ENCODE peak calls at places on chromosomes 6 and 20, in six cellular contexts. One of them, this sample, is unnamed.

GRCh38 chr6:7216941-7217621 is 95.9 kb downstream of the SSR1 start:
- DNase-seq in tibial artery: no peak
- DNase-seq in brain microvascular endothelial cell: no peak
- DNase-seq in HCT116: no peak
- DNase-seq in OCI-LY7: no peak
- DNase-seq in HepG2: no peak
- DNase-seq in this sample: no peak

GRCh38 chr6:37160922-37161778 is 8.8 kb upstream of the PIM1 start:
- DNase-seq in tibial artery: no peak
- DNase-seq in brain microvascular endothelial cell: peak; percentile 60
- DNase-seq in HCT116: no peak
- DNase-seq in OCI-LY7: peak; percentile 67
- DNase-seq in HepG2: no peak
- DNase-seq in this sample: no peak

GRCh38 chr6:90039911-90040310 is 145.6 kb downstream of the GJA10 start:
- DNase-seq in tibial artery: no peak
- DNase-seq in brain microvascular endothelial cell: no peak
- DNase-seq in HCT116: no peak
- DNase-seq in OCI-LY7: no peak
- DNase-seq in HepG2: no peak
- DNase-seq in this sample: no peak

GRCh38 chr6:36235309-36235708 is 34.6 kb upstream of the PNPLA1 start:
- DNase-seq in tibial artery: no peak
- DNase-seq in brain microvascular endothelial cell: no peak
- DNase-seq in HCT116: no peak
- DNase-seq in OCI-LY7: no peak
- DNase-seq in HepG2: no peak
- DNase-seq in this sample: no peak

GRCh38 chr6:159979136-159979874 is 10.4 kb downstream of the IGF2R start:
- DNase-seq in tibial artery: no peak
- DNase-seq in brain microvascular endothelial cell: peak; percentile 48
- DNase-seq in HCT116: no peak
- DNase-seq in OCI-LY7: peak; percentile 80
- DNase-seq in HepG2: peak; percentile 82
- DNase-seq in this sample: no peak

GRCh38 chr6:139308936-139309603 is 17.3 kb upstream of the TXLNB start:
- DNase-seq in tibial artery: no peak
- DNase-seq in brain microvascular endothelial cell: peak; percentile 71
- DNase-seq in HCT116: no peak
- DNase-seq in OCI-LY7: no peak
- DNase-seq in HepG2: peak; percentile 72
- DNase-seq in this sample: no peak

GRCh38 chr6:105452376-105452775 is 49.5 kb upstream of the PREP start:
- DNase-seq in tibial artery: no peak
- DNase-seq in brain microvascular endothelial cell: no peak
- DNase-seq in HCT116: no peak
- DNase-seq in OCI-LY7: peak; percentile 5
- DNase-seq in HepG2: no peak
- DNase-seq in this sample: no peak

GRCh38 chr6:16635810-16636602 is 125.3 kb downstream of the ATXN1 start:
- DNase-seq in tibial artery: no peak
- DNase-seq in brain microvascular endothelial cell: peak; percentile 77
- DNase-seq in HCT116: peak; percentile 8
- DNase-seq in OCI-LY7: no peak
- DNase-seq in HepG2: peak; percentile 33
- DNase-seq in this sample: peak; percentile 58

GRCh38 chr20:58202039-58202438 is 26.4 kb downstream of the ANKRD60 start:
- DNase-seq in tibial artery: no peak
- DNase-seq in brain microvascular endothelial cell: no peak
- DNase-seq in HCT116: no peak
- DNase-seq in OCI-LY7: no peak
- DNase-seq in HepG2: no peak
- DNase-seq in this sample: no peak

GRCh38 chr6:132147530-132148011 is 196.4 kb upstream of the CCN2 start:
- DNase-seq in tibial artery: no peak
- DNase-seq in brain microvascular endothelial cell: peak; percentile 84
- DNase-seq in HCT116: no peak
- DNase-seq in OCI-LY7: no peak
- DNase-seq in HepG2: no peak
- DNase-seq in this sample: no peak

GRCh38 chr6:106973018-106973840 is 1.3 kb downstream of the CD24 start:
- DNase-seq in tibial artery: no peak
- DNase-seq in brain microvascular endothelial cell: no peak
- DNase-seq in HCT116: no peak
- DNase-seq in OCI-LY7: peak; percentile 63
- DNase-seq in HepG2: no peak
- DNase-seq in this sample: no peak

GRCh38 chr6:18451756-18452155 is 64.6 kb downstream of the RNF144B start:
- DNase-seq in tibial artery: no peak
- DNase-seq in brain microvascular endothelial cell: no peak
- DNase-seq in HCT116: no peak
- DNase-seq in OCI-LY7: no peak
- DNase-seq in HepG2: no peak
- DNase-seq in this sample: no peak

GRCh38 chr6:33620584-33621395 is at the start of gene ITPR3:
- DNase-seq in tibial artery: peak; percentile 72
- DNase-seq in brain microvascular endothelial cell: no peak
- DNase-seq in HCT116: peak; percentile 37
- DNase-seq in OCI-LY7: peak; percentile 93
- DNase-seq in HepG2: no peak
- DNase-seq in this sample: no peak

GRCh38 chr6:134323698-134324097 is 5.8 kb upstream of the SGK1 start:
- DNase-seq in tibial artery: no peak
- DNase-seq in brain microvascular endothelial cell: no peak
- DNase-seq in HCT116: no peak
- DNase-seq in OCI-LY7: no peak
- DNase-seq in HepG2: no peak
- DNase-seq in this sample: no peak

GRCh38 chr6:144151010-144151727 is 852 bp downstream of the STX11 start:
- DNase-seq in tibial artery: no peak
- DNase-seq in brain microvascular endothelial cell: no peak
- DNase-seq in HCT116: no peak
- DNase-seq in OCI-LY7: peak; percentile 5
- DNase-seq in HepG2: no peak
- DNase-seq in this sample: no peak

GRCh38 chr6:3713266-3713665 is 38.2 kb downstream of the PXDC1 start:
- DNase-seq in tibial artery: no peak
- DNase-seq in brain microvascular endothelial cell: no peak
- DNase-seq in HCT116: no peak
- DNase-seq in OCI-LY7: no peak
- DNase-seq in HepG2: no peak
- DNase-seq in this sample: no peak

GRCh38 chr6:43308101-43308989 is at the start of gene CRIP3:
- DNase-seq in tibial artery: no peak
- DNase-seq in brain microvascular endothelial cell: peak; percentile 4
- DNase-seq in HCT116: no peak
- DNase-seq in OCI-LY7: peak; percentile 56
- DNase-seq in HepG2: no peak
- DNase-seq in this sample: no peak

GRCh38 chr6:43578748-43579147 is 2.8 kb downstream of the POLH start:
- DNase-seq in tibial artery: no peak
- DNase-seq in brain microvascular endothelial cell: no peak
- DNase-seq in HCT116: no peak
- DNase-seq in OCI-LY7: no peak
- DNase-seq in HepG2: no peak
- DNase-seq in this sample: no peak

GRCh38 chr20:60695223-60695622 is 556.8 kb upstream of the CDH4 start:
- DNase-seq in tibial artery: no peak
- DNase-seq in brain microvascular endothelial cell: peak; percentile 43
- DNase-seq in HCT116: no peak
- DNase-seq in OCI-LY7: no peak
- DNase-seq in HepG2: no peak
- DNase-seq in this sample: peak; percentile 37

GRCh38 chr6:16657768-16658167 is 103.5 kb downstream of the ATXN1 start:
- DNase-seq in tibial artery: no peak
- DNase-seq in brain microvascular endothelial cell: no peak
- DNase-seq in HCT116: no peak
- DNase-seq in OCI-LY7: no peak
- DNase-seq in HepG2: no peak
- DNase-seq in this sample: no peak

GRCh38 chr20:56629464-56630085 is 469 bp downstream of the TFAP2C start:
- DNase-seq in tibial artery: no peak
- DNase-seq in brain microvascular endothelial cell: no peak
- DNase-seq in HCT116: no peak
- DNase-seq in OCI-LY7: no peak
- DNase-seq in HepG2: no peak
- DNase-seq in this sample: no peak

GRCh38 chr20:61047515-61047914 is 204.5 kb upstream of the CDH4 start:
- DNase-seq in tibial artery: peak; percentile 53
- DNase-seq in brain microvascular endothelial cell: no peak
- DNase-seq in HCT116: no peak
- DNase-seq in OCI-LY7: no peak
- DNase-seq in HepG2: no peak
- DNase-seq in this sample: no peak

GRCh38 chr6:79913369-79913768 is 34.0 kb downstream of the ELOVL4 start:
- DNase-seq in tibial artery: no peak
- DNase-seq in brain microvascular endothelial cell: no peak
- DNase-seq in HCT116: no peak
- DNase-seq in OCI-LY7: no peak
- DNase-seq in HepG2: no peak
- DNase-seq in this sample: no peak

GRCh38 chr20:48933017-48933766 is 11.7 kb downstream of the ARFGEF2 start:
- DNase-seq in tibial artery: no peak
- DNase-seq in brain microvascular endothelial cell: no peak
- DNase-seq in HCT116: no peak
- DNase-seq in OCI-LY7: no peak
- DNase-seq in HepG2: no peak
- DNase-seq in this sample: no peak

GRCh38 chr6:51292659-51293058 is 474.0 kb downstream of the TFAP2B start:
- DNase-seq in tibial artery: no peak
- DNase-seq in brain microvascular endothelial cell: peak; percentile 43
- DNase-seq in HCT116: no peak
- DNase-seq in OCI-LY7: no peak
- DNase-seq in HepG2: no peak
- DNase-seq in this sample: no peak

DNA sequence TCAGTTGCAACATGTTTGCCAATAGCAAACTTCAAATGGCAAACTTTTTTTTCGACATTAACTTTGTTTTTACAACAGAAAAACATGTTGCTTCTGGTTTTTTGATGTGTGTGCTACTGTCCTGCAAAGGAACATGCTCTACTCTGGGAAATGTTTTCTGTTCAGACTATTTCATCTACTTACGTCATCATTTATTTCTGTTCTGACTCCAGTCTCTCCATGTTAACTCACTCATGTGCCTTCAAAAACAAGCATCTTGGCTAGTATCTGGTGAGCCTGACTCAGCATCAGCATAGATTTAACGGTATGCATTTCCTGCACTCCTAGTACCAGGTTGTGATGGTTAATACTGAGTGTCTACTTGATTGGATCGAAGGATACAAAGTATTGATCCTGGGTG is 36.1 kb upstream of the MAP7 start:
- DNase-seq in tibial artery: no peak
- DNase-seq in brain microvascular endothelial cell: peak; percentile 91
- DNase-seq in HCT116: no peak
- DNase-seq in OCI-LY7: no peak
- DNase-seq in HepG2: no peak
- DNase-seq in this sample: no peak
- H3K27ac ChIP-seq in tibial artery: peak overlapping the region; percentile 80
- H3K27ac ChIP-seq in brain microvascular endothelial cell: peak overlapping the region; percentile 88
- H3K27ac ChIP-seq in HCT116: no peak overlapping the region
- H3K27ac ChIP-seq in OCI-LY7: no peak overlapping the region
- H3K27ac ChIP-seq in HepG2: no peak overlapping the region
- H3K27ac ChIP-seq in this sample: peak overlapping the region; percentile 33

GRCh38 chr6:157880534-157880933 is 57.5 kb downstream of the SNX9 start:
- DNase-seq in tibial artery: no peak
- DNase-seq in brain microvascular endothelial cell: no peak
- DNase-seq in HCT116: no peak
- DNase-seq in OCI-LY7: no peak
- DNase-seq in HepG2: no peak
- DNase-seq in this sample: no peak
- H3K27ac ChIP-seq in tibial artery: no peak overlapping the region
- H3K27ac ChIP-seq in brain microvascular endothelial cell: no peak overlapping the region
- H3K27ac ChIP-seq in HCT116: no peak overlapping the region
- H3K27ac ChIP-seq in OCI-LY7: no peak overlapping the region
- H3K27ac ChIP-seq in HepG2: no peak overlapping the region
- H3K27ac ChIP-seq in this sample: peak overlapping the region; percentile 49

GRCh38 chr6:116512155-116512559 is 718 bp downstream of the CALHM5 start:
- DNase-seq in tibial artery: no peak
- DNase-seq in brain microvascular endothelial cell: peak; percentile 21
- DNase-seq in HCT116: no peak
- DNase-seq in OCI-LY7: no peak
- DNase-seq in HepG2: no peak
- DNase-seq in this sample: no peak

GRCh38 chr6:116511424-116512131 is at the start of gene CALHM5:
- DNase-seq in tibial artery: peak; percentile 74
- DNase-seq in brain microvascular endothelial cell: peak; percentile 93
- DNase-seq in HCT116: peak; percentile 58
- DNase-seq in OCI-LY7: no peak
- DNase-seq in HepG2: no peak
- DNase-seq in this sample: peak; percentile 39

GRCh38 chr6:116513224-116513875 is 1.9 kb downstream of the CALHM5 start:
- DNase-seq in tibial artery: no peak
- DNase-seq in brain microvascular endothelial cell: no peak
- DNase-seq in HCT116: no peak
- DNase-seq in OCI-LY7: no peak
- DNase-seq in HepG2: no peak
- DNase-seq in this sample: peak; percentile 49

GRCh38 chr6:116514103-116514502 is 2.7 kb downstream of the CALHM5 start:
- DNase-seq in tibial artery: no peak
- DNase-seq in brain microvascular endothelial cell: no peak
- DNase-seq in HCT116: no peak
- DNase-seq in OCI-LY7: no peak
- DNase-seq in HepG2: no peak
- DNase-seq in this sample: no peak

GRCh38 chr6:116512709-116513108 is 1.3 kb downstream of the CALHM5 start:
- DNase-seq in tibial artery: no peak
- DNase-seq in brain microvascular endothelial cell: no peak
- DNase-seq in HCT116: no peak
- DNase-seq in OCI-LY7: no peak
- DNase-seq in HepG2: no peak
- DNase-seq in this sample: no peak
- H3K27ac ChIP-seq in tibial artery: peak overlapping the region; percentile 83
- H3K27ac ChIP-seq in brain microvascular endothelial cell: peak overlapping the region; percentile 96
- H3K27ac ChIP-seq in HCT116: no peak overlapping the region
- H3K27ac ChIP-seq in OCI-LY7: no peak overlapping the region
- H3K27ac ChIP-seq in HepG2: no peak overlapping the region
- H3K27ac ChIP-seq in this sample: peak overlapping the region; percentile 21

GRCh38 chr6:163352011-163352685 is 62.4 kb upstream of the QKI start:
- DNase-seq in tibial artery: no peak
- DNase-seq in brain microvascular endothelial cell: no peak
- DNase-seq in HCT116: no peak
- DNase-seq in OCI-LY7: no peak
- DNase-seq in HepG2: no peak
- DNase-seq in this sample: no peak

GRCh38 chr6:163355471-163355991 is 59.0 kb upstream of the QKI start:
- DNase-seq in tibial artery: peak; percentile 81
- DNase-seq in brain microvascular endothelial cell: peak; percentile 82
- DNase-seq in HCT116: no peak
- DNase-seq in OCI-LY7: no peak
- DNase-seq in HepG2: peak; percentile 15
- DNase-seq in this sample: no peak

GRCh38 chr6:163352966-163353365 is 61.6 kb upstream of the QKI start:
- DNase-seq in tibial artery: no peak
- DNase-seq in brain microvascular endothelial cell: no peak
- DNase-seq in HCT116: no peak
- DNase-seq in OCI-LY7: no peak
- DNase-seq in HepG2: no peak
- DNase-seq in this sample: no peak

GRCh38 chr6:163354779-163355431 is 59.6 kb upstream of the QKI start:
- DNase-seq in tibial artery: no peak
- DNase-seq in brain microvascular endothelial cell: peak; percentile 34
- DNase-seq in HCT116: no peak
- DNase-seq in OCI-LY7: no peak
- DNase-seq in HepG2: no peak
- DNase-seq in this sample: no peak

GRCh38 chr6:163354085-163354484 is 60.4 kb upstream of the QKI start:
- DNase-seq in tibial artery: no peak
- DNase-seq in brain microvascular endothelial cell: peak; percentile 67
- DNase-seq in HCT116: no peak
- DNase-seq in OCI-LY7: no peak
- DNase-seq in HepG2: no peak
- DNase-seq in this sample: no peak
- H3K27ac ChIP-seq in tibial artery: no peak overlapping the region
- H3K27ac ChIP-seq in brain microvascular endothelial cell: peak overlapping the region; percentile 91
- H3K27ac ChIP-seq in HCT116: no peak overlapping the region
- H3K27ac ChIP-seq in OCI-LY7: no peak overlapping the region
- H3K27ac ChIP-seq in HepG2: no peak overlapping the region
- H3K27ac ChIP-seq in this sample: no peak overlapping the region